ENCODE peak calls at places on chromosomes 4 and X, in four cellular contexts. P is breast epithelium, R is GF-D8, C is endothelial cell. I is an unnamed sample.

GRCh38 chrX:150199803-150200202 is 163.3 kb upstream of the MAMLD1 start:
- DNase-seq in R (no peak), C (no peak), P (no peak), I (no peak)

GRCh38 chr4:126123933-126124332 is 809.2 kb downstream of the FAT4 start:
- DNase-seq in P (no peak), R (no peak), C (no peak), I (peak; percentile 32)

GRCh38 chrX:94107981-94108380 is 434.0 kb downstream of the FAM133A start:
- DNase-seq in P (no peak), R (no peak), C (no peak), I (no peak)

GRCh38 chrX:153633607-153634180 is 13.3 kb upstream of the DUSP9 start:
- DNase-seq in R (no peak), C (no peak), P (no peak), I (no peak)

GRCh38 chr4:159150838-159151390 is 48.0 kb downstream of the RAPGEF2 start:
- DNase-seq in C (peak; percentile 45), R (no peak), P (no peak), I (no peak)

GRCh38 chr4:124152130-124152529 is 560.4 kb downstream of the ANKRD50 start:
- DNase-seq in R (no peak), P (no peak), C (no peak), I (no peak)

GRCh38 chr4:8205749-8206611 is 6.9 kb downstream of the SH3TC1 start:
- DNase-seq in R (no peak), P (no peak), C (no peak), I (no peak)

GRCh38 chr4:111602848-111603247 is 542.4 kb upstream of the FAM241A start:
- DNase-seq in C (no peak), P (no peak), R (no peak), I (peak; percentile 1)

GRCh38 chrX:67614006-67614405 is 70.2 kb downstream of the AR start:
- DNase-seq in R (no peak), P (no peak), C (no peak), I (no peak)

GRCh38 chr4:99808260-99808857 is 8.3 kb upstream of the DAPP1 start:
- DNase-seq in P (no peak), R (peak; percentile 8), C (peak; percentile 77), I (peak; percentile 31)

GRCh38 chr4:186190456-186191265 is 706 bp upstream of the CYP4V2 start:
- DNase-seq in R (peak; percentile 43), P (peak; percentile 58), C (peak; percentile 26), I (peak; percentile 43)

GRCh38 chr4:94036964-94037363 is 170.7 kb upstream of the SMARCAD1 start:
- DNase-seq in P (no peak), C (no peak), R (no peak), I (peak; percentile 2)

GRCh38 chrX:123184199-123184857 is at the start of gene GRIA3:
- DNase-seq in R (no peak), P (no peak), C (no peak), I (peak; percentile 24)

GRCh38 chrX:10441464-10441863 is 178.9 kb downstream of the MID1 start:
- DNase-seq in R (no peak), P (no peak), C (no peak), I (no peak)

GRCh38 chr4:63728480-63729177 is 680.6 kb downstream of the TECRL start:
- DNase-seq in P (no peak), R (no peak), C (peak; percentile 18), I (no peak)

GRCh38 chr4:55866290-55866907 is 13.0 kb downstream of the EXOC1 start:
- DNase-seq in P (no peak), C (no peak), R (no peak), I (peak; percentile 94)

GRCh38 chr4:109368661-109369060 is 65.0 kb upstream of the SEC24B start:
- DNase-seq in C (no peak), P (no peak), R (no peak), I (peak; percentile 11)